ENCODE peak calls at places on chromosomes 7 and 10, in four cellular contexts. V, C, K and D are unnamed samples.

GRCh38 chr7:29040570-29040906 is 82.4 kb upstream of the TRIL start:
- DNase-seq in V (no peak), C (no peak), K (no peak), D (no peak)

GRCh38 chr10:9209105-9209798 is 1154.8 kb downstream of the GATA3 start:
- DNase-seq in V (peak), C (peak), K (peak), D (no peak)

GRCh38 chr10:13858709-13859108 is 271.9 kb downstream of the PRPF18 start:
- DNase-seq in V (no peak), C (peak), K (no peak), D (no peak)

GRCh38 chr7:40658731-40659130 is 523.9 kb downstream of the SUGCT start:
- DNase-seq in V (no peak), C (no peak), K (no peak), D (peak)

GRCh38 chr10:49324711-49325110 is 25.7 kb downstream of the C10orf71 start:
- DNase-seq in V (no peak), C (peak), K (no peak), D (no peak)

GRCh38 chr10:75994332-75995040 is 563.1 kb downstream of the LRMDA start:
- DNase-seq in V (no peak), C (no peak), K (no peak), D (no peak)

GRCh38 chr7:47074702-47075153 is 507.2 kb downstream of the TNS3 start:
- DNase-seq in V (no peak), C (no peak), K (no peak), D (no peak)

GRCh38 chr7:17489987-17490386 is 191.5 kb downstream of the AHR start:
- DNase-seq in V (no peak), C (no peak), K (no peak), D (no peak)

GRCh38 chr7:131527462-131527861 is 29.0 kb downstream of the PODXL start:
- DNase-seq in V (no peak), C (no peak), K (no peak), D (no peak)

GRCh38 chr7:12456506-12456905 is 52.8 kb upstream of the VWDE start:
- DNase-seq in V (no peak), C (no peak), K (no peak), D (no peak)